ENCODE peak calls at places on chromosomes 6 and 20, in nine cellular contexts. N is PC-3; A is CD8-positive, alpha-beta memory T cell; U is Caco-2; T is MM.1S; H is H1; M is WERI-Rb-1; S is cardiac muscle cell; X is naive thymus-derived CD4-positive, alpha-beta T cell. O is an unnamed sample.

GRCh38 chr20:44033344-44033743 is 118.7 kb downstream of the TOX2 start:
- DNase-seq in S (peak; percentile 47), M (no peak), N (no peak), X (no peak), T (no peak), U (no peak), A (no peak), H (no peak), O (no peak)

GRCh38 chr20:35721219-35721618 is 20.8 kb downstream of the RBM39 start:
- DNase-seq in S (no peak), A (no peak), U (no peak), T (no peak), X (no peak), H (no peak), N (no peak), M (no peak), O (no peak)

GRCh38 chr6:137638926-137639706 is 144.9 kb upstream of the OLIG3 start:
- DNase-seq in N (no peak), U (no peak), X (no peak), A (no peak), T (peak; percentile 26), M (no peak), S (no peak), H (no peak), O (no peak)

GRCh38 chr20:59157064-59157463 is 6.6 kb upstream of the ZNF831 start:
- DNase-seq in H (no peak), X (no peak), M (no peak), T (no peak), N (no peak), S (no peak), U (no peak), A (no peak), O (no peak)

GRCh38 chr6:37513576-37513975 is 13.9 kb upstream of the CCDC167 start:
- DNase-seq in X (no peak), H (no peak), M (no peak), N (no peak), A (no peak), T (no peak), U (no peak), S (no peak), O (no peak)

GRCh38 chr20:49184691-49185070 is 3.5 kb downstream of the STAU1 start:
- DNase-seq in H (no peak), A (no peak), X (no peak), T (no peak), N (no peak), M (no peak), S (no peak), U (no peak), O (no peak)

GRCh38 chr6:66189915-66190314 is 482.9 kb upstream of the EYS start:
- DNase-seq in A (no peak), T (no peak), U (no peak), N (no peak), H (no peak), M (no peak), S (no peak), X (no peak), O (no peak)

GRCh38 chr20:41185013-41185757 is 47.8 kb downstream of the PLCG1 start:
- DNase-seq in M (no peak), T (no peak), U (no peak), A (no peak), N (no peak), S (no peak), H (peak; percentile 39), X (no peak), O (no peak)

GRCh38 chr6:87669051-87669450 is 33.0 kb downstream of the AKIRIN2 start:
- DNase-seq in S (no peak), T (peak; percentile 63), N (no peak), X (no peak), U (no peak), H (no peak), M (no peak), A (no peak), O (no peak)

GRCh38 chr6:84089081-84089480 is 55.5 kb downstream of the MRAP2 start:
- DNase-seq in H (no peak), X (no peak), N (no peak), U (no peak), A (no peak), S (no peak), T (no peak), M (no peak), O (no peak)

GRCh38 chr20:21712443-21713059 is 7.1 kb downstream of the PAX1 start:
- DNase-seq in X (no peak), M (no peak), A (no peak), N (no peak), H (no peak), U (no peak), T (no peak), S (no peak), O (no peak)

GRCh38 chr20:21714297-21715192 is 9.1 kb downstream of the PAX1 start:
- DNase-seq in A (no peak), X (no peak), H (peak; percentile 85), T (no peak), S (no peak), N (no peak), U (no peak), M (no peak), O (no peak)

GRCh38 chr20:21713901-21714296 is 8.4 kb downstream of the PAX1 start:
- DNase-seq in A (no peak), M (no peak), U (no peak), N (no peak), S (no peak), X (no peak), H (no peak), T (no peak), O (no peak)

GRCh38 chr20:21715193-21715881 is 9.9 kb downstream of the PAX1 start:
- DNase-seq in A (no peak), M (no peak), U (no peak), X (no peak), N (no peak), T (no peak), S (no peak), H (no peak), O (no peak)

GRCh38 chr20:21713470-21713869 is 8.0 kb downstream of the PAX1 start:
- DNase-seq in A (no peak), N (no peak), H (no peak), X (no peak), U (no peak), T (no peak), S (no peak), M (no peak), O (no peak)
- H3K4me3 ChIP-seq in A (no peak overlapping the region), N (no peak overlapping the region), H (peak overlapping the region; percentile 42), X (no peak overlapping the region), U (no peak overlapping the region), T (no peak overlapping the region), S (no peak overlapping the region), M (no peak overlapping the region), O (no peak overlapping the region)

GRCh38 chr20:48025661-48026060 is 240.4 kb upstream of the SULF2 start:
- DNase-seq in H (no peak), U (no peak), M (no peak), S (peak; percentile 67), T (no peak), X (no peak), A (no peak), N (peak; percentile 63), O (no peak)

GRCh38 chr20:48019940-48020339 is 234.7 kb upstream of the SULF2 start:
- DNase-seq in A (no peak), M (no peak), X (no peak), T (no peak), H (no peak), S (no peak), N (no peak), U (no peak), O (no peak)

GRCh38 chr20:48019496-48019895 is 234.2 kb upstream of the SULF2 start:
- DNase-seq in S (no peak), X (no peak), A (no peak), H (no peak), M (no peak), T (no peak), U (no peak), N (peak; percentile 48), O (no peak)

GRCh38 chr20:48026981-48027592 is 241.8 kb upstream of the SULF2 start:
- DNase-seq in M (no peak), S (peak; percentile 32), X (no peak), N (no peak), U (no peak), T (no peak), H (no peak), A (no peak), O (no peak)

GRCh38 chr20:48025061-48025515 is 239.8 kb upstream of the SULF2 start:
- DNase-seq in N (peak; percentile 47), H (peak; percentile 51), M (peak; percentile 83), S (peak; percentile 95), U (no peak), A (no peak), T (peak; percentile 27), X (no peak), O (no peak)
- H3K4me3 ChIP-seq in N (no peak overlapping the region), H (no peak overlapping the region), M (peak overlapping the region; percentile 26), S (no peak overlapping the region), U (no peak overlapping the region), A (no peak overlapping the region), T (peak overlapping the region; percentile 52), X (no peak overlapping the region), O (no peak overlapping the region)

GRCh38 chr6:149387787-149388512 is 12.1 kb upstream of the SUMO4 start:
- DNase-seq in N (no peak), X (no peak), A (no peak), M (no peak), S (no peak), H (no peak), T (no peak), U (no peak), O (no peak)
- H3K4me3 ChIP-seq in N (no peak overlapping the region), X (no peak overlapping the region), A (no peak overlapping the region), M (no peak overlapping the region), S (no peak overlapping the region), H (no peak overlapping the region), T (no peak overlapping the region), U (no peak overlapping the region), O (no peak overlapping the region)

DNA sequence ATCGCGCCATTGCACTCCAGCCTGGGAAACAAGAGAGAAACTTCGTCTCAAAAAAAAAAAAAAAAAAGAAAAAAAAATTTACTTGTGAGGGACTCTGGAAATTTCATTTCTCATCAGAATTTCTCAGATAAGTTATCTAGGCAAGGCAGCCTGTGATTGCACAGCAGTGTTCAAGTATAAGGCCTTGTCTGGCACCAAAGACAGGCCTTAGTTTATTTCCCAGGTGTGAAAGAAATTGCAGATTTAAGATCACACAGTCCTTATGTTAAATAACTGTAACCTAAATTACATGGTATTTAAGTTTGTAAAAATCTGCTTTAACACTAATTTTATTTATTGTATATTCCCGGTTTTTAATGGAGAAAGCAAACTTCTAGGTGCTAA is 34.8 kb downstream of the HFE start:
- DNase-seq in A (no peak), T (no peak), U (no peak), H (no peak), S (no peak), M (no peak), N (no peak), X (no peak), O (no peak)
- H3K4me3 ChIP-seq in A (no peak overlapping the region), T (peak overlapping the region; percentile 58), U (no peak overlapping the region), H (no peak overlapping the region), S (no peak overlapping the region), M (peak overlapping the region; percentile 78), N (peak overlapping the region; percentile 96), X (peak overlapping the region; percentile 94), O (no peak overlapping the region)

DNA sequence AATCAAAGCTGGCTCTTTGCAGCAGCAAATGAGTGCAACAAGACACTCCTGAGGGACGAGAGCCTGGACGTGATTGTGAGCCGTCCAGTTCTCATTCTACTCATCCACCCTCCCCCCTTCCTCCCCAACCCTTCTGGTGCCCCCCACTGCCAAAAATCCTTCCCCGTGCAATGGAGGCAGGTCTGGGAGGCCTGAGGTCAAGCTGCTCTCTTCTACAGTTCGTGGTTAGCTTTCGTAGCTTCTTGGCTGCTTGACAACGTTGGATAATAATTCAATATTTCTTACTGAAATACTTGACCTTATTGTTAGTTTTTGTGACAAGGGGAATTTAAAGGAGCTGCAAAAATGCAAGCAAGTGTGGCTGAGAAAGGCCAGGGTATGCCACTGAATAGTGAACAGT is 185.4 kb upstream of the SUPT3H start:
- DNase-seq in H (no peak), U (no peak), N (no peak), A (no peak), T (no peak), M (no peak), X (no peak), S (peak; percentile 38), O (no peak)
- H3K4me3 ChIP-seq in H (no peak overlapping the region), U (no peak overlapping the region), N (no peak overlapping the region), A (no peak overlapping the region), T (no peak overlapping the region), M (no peak overlapping the region), X (no peak overlapping the region), S (no peak overlapping the region), O (no peak overlapping the region)